ENCODE peak calls at places on chromosome 4, in eight cellular contexts. One of them, this sample, is unnamed.

GRCh38 chr4:158315706-158316105 is 105.4 kb downstream of the TMEM144 start:
- DNase-seq in cardiac fibroblast: peak
- DNase-seq in adipocyte: peak
- DNase-seq in pancreas: no peak
- DNase-seq in heart left ventricle: no peak
- DNase-seq in AG08396: peak
- DNase-seq in occipital lobe: no peak
- DNase-seq in NCI-H1105 treated with DMSO at 0.1 percent for 48 hours: no peak
- DNase-seq in this sample: no peak

GRCh38 chr4:105415281-105415744 is 58.5 kb downstream of the PPA2 start:
- DNase-seq in cardiac fibroblast: no peak
- DNase-seq in adipocyte: no peak
- DNase-seq in pancreas: peak
- DNase-seq in heart left ventricle: no peak
- DNase-seq in AG08396: no peak
- DNase-seq in occipital lobe: no peak
- DNase-seq in NCI-H1105 treated with DMSO at 0.1 percent for 48 hours: no peak
- DNase-seq in this sample: no peak

GRCh38 chr4:47390438-47391125 is 72.9 kb downstream of the COMMD8 start:
- DNase-seq in cardiac fibroblast: peak
- DNase-seq in adipocyte: no peak
- DNase-seq in pancreas: no peak
- DNase-seq in heart left ventricle: no peak
- DNase-seq in AG08396: no peak
- DNase-seq in occipital lobe: no peak
- DNase-seq in NCI-H1105 treated with DMSO at 0.1 percent for 48 hours: no peak
- DNase-seq in this sample: no peak

GRCh38 chr4:74223801-74224200 is 65.9 kb downstream of the MTHFD2L start:
- DNase-seq in cardiac fibroblast: peak
- DNase-seq in adipocyte: peak
- DNase-seq in pancreas: no peak
- DNase-seq in heart left ventricle: no peak
- DNase-seq in AG08396: no peak
- DNase-seq in occipital lobe: no peak
- DNase-seq in NCI-H1105 treated with DMSO at 0.1 percent for 48 hours: no peak
- DNase-seq in this sample: no peak

GRCh38 chr4:180057891-180058643 is 2185.1 kb upstream of the TENM3 start:
- DNase-seq in cardiac fibroblast: peak
- DNase-seq in adipocyte: peak
- DNase-seq in pancreas: peak
- DNase-seq in heart left ventricle: no peak
- DNase-seq in AG08396: peak
- DNase-seq in occipital lobe: no peak
- DNase-seq in NCI-H1105 treated with DMSO at 0.1 percent for 48 hours: peak
- DNase-seq in this sample: peak

GRCh38 chr4:107747748-107748486 is 27.9 kb upstream of the PAPSS1 start:
- DNase-seq in cardiac fibroblast: no peak
- DNase-seq in adipocyte: no peak
- DNase-seq in pancreas: no peak
- DNase-seq in heart left ventricle: no peak
- DNase-seq in AG08396: no peak
- DNase-seq in occipital lobe: no peak
- DNase-seq in NCI-H1105 treated with DMSO at 0.1 percent for 48 hours: peak
- DNase-seq in this sample: no peak

GRCh38 chr4:152961041-152961751 is 25.1 kb downstream of the FHDC1 start:
- DNase-seq in cardiac fibroblast: peak
- DNase-seq in adipocyte: no peak
- DNase-seq in pancreas: no peak
- DNase-seq in heart left ventricle: no peak
- DNase-seq in AG08396: no peak
- DNase-seq in occipital lobe: no peak
- DNase-seq in NCI-H1105 treated with DMSO at 0.1 percent for 48 hours: no peak
- DNase-seq in this sample: no peak

GRCh38 chr4:140004580-140005314 is 149.2 kb downstream of the MAML3 start:
- DNase-seq in cardiac fibroblast: peak
- DNase-seq in adipocyte: peak
- DNase-seq in pancreas: peak
- DNase-seq in heart left ventricle: peak
- DNase-seq in AG08396: peak
- DNase-seq in occipital lobe: peak
- DNase-seq in NCI-H1105 treated with DMSO at 0.1 percent for 48 hours: peak
- DNase-seq in this sample: no peak

GRCh38 chr4:123415977-123416376 is 19.4 kb downstream of the SPRY1 start:
- DNase-seq in cardiac fibroblast: peak
- DNase-seq in adipocyte: peak
- DNase-seq in pancreas: no peak
- DNase-seq in heart left ventricle: no peak
- DNase-seq in AG08396: peak
- DNase-seq in occipital lobe: no peak
- DNase-seq in NCI-H1105 treated with DMSO at 0.1 percent for 48 hours: no peak
- DNase-seq in this sample: no peak

GRCh38 chr4:102342404-102343074 is 2.7 kb downstream of the SLC39A8 start:
- DNase-seq in cardiac fibroblast: no peak
- DNase-seq in adipocyte: no peak
- DNase-seq in pancreas: no peak
- DNase-seq in heart left ventricle: no peak
- DNase-seq in AG08396: no peak
- DNase-seq in occipital lobe: no peak
- DNase-seq in NCI-H1105 treated with DMSO at 0.1 percent for 48 hours: peak
- DNase-seq in this sample: no peak

GRCh38 chr4:90621080-90621479 is 493.9 kb downstream of the CCSER1 start:
- DNase-seq in cardiac fibroblast: no peak
- DNase-seq in adipocyte: no peak
- DNase-seq in pancreas: no peak
- DNase-seq in heart left ventricle: no peak
- DNase-seq in AG08396: no peak
- DNase-seq in occipital lobe: no peak
- DNase-seq in NCI-H1105 treated with DMSO at 0.1 percent for 48 hours: no peak
- DNase-seq in this sample: no peak

GRCh38 chr4:2104556-2105345 is 45.6 kb downstream of the NAT8L start:
- DNase-seq in cardiac fibroblast: no peak
- DNase-seq in adipocyte: no peak
- DNase-seq in pancreas: no peak
- DNase-seq in heart left ventricle: no peak
- DNase-seq in AG08396: no peak
- DNase-seq in occipital lobe: no peak
- DNase-seq in NCI-H1105 treated with DMSO at 0.1 percent for 48 hours: no peak
- DNase-seq in this sample: no peak

GRCh38 chr4:176444741-176445140 is 125.0 kb downstream of the SPCS3 start:
- DNase-seq in cardiac fibroblast: peak
- DNase-seq in adipocyte: peak
- DNase-seq in pancreas: no peak
- DNase-seq in heart left ventricle: no peak
- DNase-seq in AG08396: no peak
- DNase-seq in occipital lobe: no peak
- DNase-seq in NCI-H1105 treated with DMSO at 0.1 percent for 48 hours: no peak
- DNase-seq in this sample: no peak

GRCh38 chr4:3747582-3747906 is 18.6 kb upstream of the ADRA2C start:
- DNase-seq in cardiac fibroblast: no peak
- DNase-seq in adipocyte: peak
- DNase-seq in pancreas: no peak
- DNase-seq in heart left ventricle: no peak
- DNase-seq in AG08396: peak
- DNase-seq in occipital lobe: no peak
- DNase-seq in NCI-H1105 treated with DMSO at 0.1 percent for 48 hours: no peak
- DNase-seq in this sample: no peak

GRCh38 chr4:70715097-70715496 is 6.7 kb upstream of the RUFY3 start:
- DNase-seq in cardiac fibroblast: no peak
- DNase-seq in adipocyte: no peak
- DNase-seq in pancreas: no peak
- DNase-seq in heart left ventricle: no peak
- DNase-seq in AG08396: no peak
- DNase-seq in occipital lobe: no peak
- DNase-seq in NCI-H1105 treated with DMSO at 0.1 percent for 48 hours: no peak
- DNase-seq in this sample: no peak

GRCh38 chr4:19729873-19730735 is 521.6 kb upstream of the SLIT2 start:
- DNase-seq in cardiac fibroblast: peak
- DNase-seq in adipocyte: no peak
- DNase-seq in pancreas: no peak
- DNase-seq in heart left ventricle: peak
- DNase-seq in AG08396: no peak
- DNase-seq in occipital lobe: no peak
- DNase-seq in NCI-H1105 treated with DMSO at 0.1 percent for 48 hours: no peak
- DNase-seq in this sample: no peak

GRCh38 chr4:158208931-158209640 is 1.2 kb upstream of the TMEM144 start:
- DNase-seq in cardiac fibroblast: no peak
- DNase-seq in adipocyte: no peak
- DNase-seq in pancreas: no peak
- DNase-seq in heart left ventricle: no peak
- DNase-seq in AG08396: no peak
- DNase-seq in occipital lobe: no peak
- DNase-seq in NCI-H1105 treated with DMSO at 0.1 percent for 48 hours: no peak
- DNase-seq in this sample: no peak

GRCh38 chr4:89161841-89162240 is 50.5 kb downstream of the TIGD2 start:
- DNase-seq in cardiac fibroblast: peak
- DNase-seq in adipocyte: peak
- DNase-seq in pancreas: no peak
- DNase-seq in heart left ventricle: no peak
- DNase-seq in AG08396: no peak
- DNase-seq in occipital lobe: no peak
- DNase-seq in NCI-H1105 treated with DMSO at 0.1 percent for 48 hours: no peak
- DNase-seq in this sample: no peak

GRCh38 chr4:183082053-183082452 is 17.0 kb upstream of the WWC2 start:
- DNase-seq in cardiac fibroblast: no peak
- DNase-seq in adipocyte: no peak
- DNase-seq in pancreas: no peak
- DNase-seq in heart left ventricle: no peak
- DNase-seq in AG08396: no peak
- DNase-seq in occipital lobe: no peak
- DNase-seq in NCI-H1105 treated with DMSO at 0.1 percent for 48 hours: no peak
- DNase-seq in this sample: no peak

GRCh38 chr4:3291411-3291968 is 1.3 kb upstream of the RGS12 start:
- DNase-seq in cardiac fibroblast: no peak
- DNase-seq in adipocyte: no peak
- DNase-seq in pancreas: peak
- DNase-seq in heart left ventricle: no peak
- DNase-seq in AG08396: no peak
- DNase-seq in occipital lobe: no peak
- DNase-seq in NCI-H1105 treated with DMSO at 0.1 percent for 48 hours: no peak
- DNase-seq in this sample: no peak

GRCh38 chr4:89364559-89364958 is 57.0 kb upstream of the GPRIN3 start:
- DNase-seq in cardiac fibroblast: no peak
- DNase-seq in adipocyte: no peak
- DNase-seq in pancreas: no peak
- DNase-seq in heart left ventricle: no peak
- DNase-seq in AG08396: no peak
- DNase-seq in occipital lobe: no peak
- DNase-seq in NCI-H1105 treated with DMSO at 0.1 percent for 48 hours: no peak
- DNase-seq in this sample: no peak

GRCh38 chr4:4942658-4943057 is 76.6 kb downstream of the CYTL1 start:
- DNase-seq in cardiac fibroblast: no peak
- DNase-seq in adipocyte: no peak
- DNase-seq in pancreas: no peak
- DNase-seq in heart left ventricle: no peak
- DNase-seq in AG08396: no peak
- DNase-seq in occipital lobe: no peak
- DNase-seq in NCI-H1105 treated with DMSO at 0.1 percent for 48 hours: no peak
- DNase-seq in this sample: no peak

GRCh38 chr4:16596267-16596666 is 302.2 kb downstream of the LDB2 start:
- DNase-seq in cardiac fibroblast: no peak
- DNase-seq in adipocyte: no peak
- DNase-seq in pancreas: no peak
- DNase-seq in heart left ventricle: no peak
- DNase-seq in AG08396: no peak
- DNase-seq in occipital lobe: no peak
- DNase-seq in NCI-H1105 treated with DMSO at 0.1 percent for 48 hours: no peak
- DNase-seq in this sample: no peak